ENCODE peak calls at places on chromosome X, in five cellular contexts. One of them, this sample, is unnamed.

GRCh38 chrX:73214366-73215094 is at the start of gene NAP1L2:
- DNase-seq in GM23338: peak
- DNase-seq in heart right ventricle: peak
- DNase-seq in colonic mucosa: peak
- DNase-seq in HFF-Myc: no peak
- DNase-seq in this sample: no peak

GRCh38 chrX:5907202-5907601 is 321.5 kb downstream of the NLGN4X start:
- DNase-seq in colonic mucosa: no peak
- DNase-seq in HFF-Myc: no peak
- DNase-seq in heart right ventricle: no peak
- DNase-seq in GM23338: peak
- DNase-seq in this sample: no peak

GRCh38 chrX:7446815-7447214 is 298.9 kb upstream of the PUDP start:
- DNase-seq in HFF-Myc: no peak
- DNase-seq in GM23338: no peak
- DNase-seq in heart right ventricle: no peak
- DNase-seq in colonic mucosa: no peak
- DNase-seq in this sample: no peak

GRCh38 chrX:47223476-47224250 is 5.2 kb downstream of the CDK16 start:
- DNase-seq in HFF-Myc: no peak
- DNase-seq in colonic mucosa: no peak
- DNase-seq in GM23338: no peak
- DNase-seq in heart right ventricle: no peak
- DNase-seq in this sample: no peak

GRCh38 chrX:103464071-103464773 is 55.1 kb downstream of the RAB40A start:
- DNase-seq in GM23338: peak
- DNase-seq in HFF-Myc: no peak
- DNase-seq in heart right ventricle: peak
- DNase-seq in colonic mucosa: no peak
- DNase-seq in this sample: no peak

GRCh38 chrX:81708506-81708905 is 506.6 kb downstream of the SH3BGRL start:
- DNase-seq in GM23338: no peak
- DNase-seq in HFF-Myc: no peak
- DNase-seq in colonic mucosa: no peak
- DNase-seq in heart right ventricle: no peak
- DNase-seq in this sample: no peak

GRCh38 chrX:8726031-8726652 is 5.8 kb downstream of the ANOS1 start:
- DNase-seq in GM23338: peak
- DNase-seq in HFF-Myc: no peak
- DNase-seq in colonic mucosa: no peak
- DNase-seq in heart right ventricle: no peak
- DNase-seq in this sample: no peak

GRCh38 chrX:102599084-102599949 is at the start of gene ARMCX5:
- DNase-seq in GM23338: peak
- DNase-seq in HFF-Myc: peak
- DNase-seq in colonic mucosa: peak
- DNase-seq in heart right ventricle: peak
- DNase-seq in this sample: no peak

GRCh38 chrX:112643721-112644120 is 36.0 kb downstream of the LHFPL1 start:
- DNase-seq in heart right ventricle: no peak
- DNase-seq in GM23338: no peak
- DNase-seq in HFF-Myc: no peak
- DNase-seq in colonic mucosa: no peak
- DNase-seq in this sample: no peak

GRCh38 chrX:122269243-122269781 is 914.8 kb upstream of the GRIA3 start:
- DNase-seq in HFF-Myc: no peak
- DNase-seq in colonic mucosa: no peak
- DNase-seq in GM23338: no peak
- DNase-seq in heart right ventricle: no peak
- DNase-seq in this sample: no peak

GRCh38 chrX:56564921-56565861 is 1.8 kb downstream of the UBQLN2 start:
- DNase-seq in GM23338: peak
- DNase-seq in colonic mucosa: peak
- DNase-seq in heart right ventricle: no peak
- DNase-seq in HFF-Myc: no peak
- DNase-seq in this sample: no peak

GRCh38 chrX:54891573-54891972 is 29.1 kb upstream of the TRO start:
- DNase-seq in colonic mucosa: peak
- DNase-seq in heart right ventricle: peak
- DNase-seq in HFF-Myc: no peak
- DNase-seq in GM23338: peak
- DNase-seq in this sample: peak

GRCh38 chrX:133413218-133413925 is 1.9 kb downstream of the GPC4 start:
- DNase-seq in GM23338: peak
- DNase-seq in HFF-Myc: no peak
- DNase-seq in heart right ventricle: no peak
- DNase-seq in colonic mucosa: no peak
- DNase-seq in this sample: no peak

GRCh38 chrX:3939967-3940610 is 226.6 kb upstream of the PRKX start:
- DNase-seq in heart right ventricle: no peak
- DNase-seq in colonic mucosa: no peak
- DNase-seq in GM23338: peak
- DNase-seq in HFF-Myc: no peak
- DNase-seq in this sample: no peak

GRCh38 chrX:37922926-37923325 is 75.6 kb upstream of the DYNLT3 start:
- DNase-seq in heart right ventricle: no peak
- DNase-seq in HFF-Myc: no peak
- DNase-seq in GM23338: no peak
- DNase-seq in colonic mucosa: peak
- DNase-seq in this sample: no peak

GRCh38 chrX:28773807-28774206 is 186.6 kb downstream of the IL1RAPL1 start:
- DNase-seq in colonic mucosa: no peak
- DNase-seq in HFF-Myc: no peak
- DNase-seq in GM23338: no peak
- DNase-seq in heart right ventricle: no peak
- DNase-seq in this sample: no peak

GRCh38 chrX:45743081-45743533 is 542.4 kb upstream of the DIPK2B start:
- DNase-seq in GM23338: peak
- DNase-seq in colonic mucosa: no peak
- DNase-seq in heart right ventricle: no peak
- DNase-seq in HFF-Myc: no peak
- DNase-seq in this sample: no peak

GRCh38 chrX:69987691-69988090 is 62.0 kb downstream of the AWAT2 start:
- DNase-seq in HFF-Myc: no peak
- DNase-seq in GM23338: no peak
- DNase-seq in colonic mucosa: no peak
- DNase-seq in heart right ventricle: no peak
- DNase-seq in this sample: no peak

GRCh38 chrX:103727115-103727514 is 16.4 kb downstream of the TMEM31 start:
- DNase-seq in heart right ventricle: no peak
- DNase-seq in GM23338: no peak
- DNase-seq in colonic mucosa: no peak
- DNase-seq in HFF-Myc: no peak
- DNase-seq in this sample: no peak

GRCh38 chrX:106035064-106035463 is 3.5 kb downstream of the SERPINA7 start:
- DNase-seq in heart right ventricle: no peak
- DNase-seq in HFF-Myc: no peak
- DNase-seq in colonic mucosa: no peak
- DNase-seq in GM23338: peak
- DNase-seq in this sample: no peak

GRCh38 chrX:120755066-120755846 is 120.4 kb downstream of the CT47B1 start:
- DNase-seq in GM23338: no peak
- DNase-seq in HFF-Myc: no peak
- DNase-seq in colonic mucosa: peak
- DNase-seq in heart right ventricle: no peak
- DNase-seq in this sample: no peak

GRCh38 chrX:139639253-139639652 is 68.7 kb downstream of the MCF2 start:
- DNase-seq in GM23338: no peak
- DNase-seq in heart right ventricle: no peak
- DNase-seq in colonic mucosa: no peak
- DNase-seq in HFF-Myc: no peak
- DNase-seq in this sample: no peak

GRCh38 chrX:27918799-27919198 is 62.5 kb downstream of the DCAF8L1 start:
- DNase-seq in heart right ventricle: no peak
- DNase-seq in colonic mucosa: peak
- DNase-seq in GM23338: peak
- DNase-seq in HFF-Myc: no peak
- DNase-seq in this sample: no peak

GRCh38 chrX:141832247-141832646 is 5.9 kb upstream of the MAGEC3 start:
- DNase-seq in HFF-Myc: no peak
- DNase-seq in GM23338: no peak
- DNase-seq in heart right ventricle: no peak
- DNase-seq in colonic mucosa: no peak
- DNase-seq in this sample: no peak

GRCh38 chrX:48493890-48494364 is 14.9 kb upstream of the PORCN start:
- DNase-seq in HFF-Myc: no peak
- DNase-seq in heart right ventricle: no peak
- DNase-seq in colonic mucosa: no peak
- DNase-seq in GM23338: peak
- DNase-seq in this sample: no peak

GRCh38 chrX:154784149-154784985 is 20.9 kb downstream of the MPP1 start:
- DNase-seq in HFF-Myc: no peak
- DNase-seq in heart right ventricle: no peak
- DNase-seq in GM23338: no peak
- DNase-seq in colonic mucosa: no peak
- DNase-seq in this sample: no peak
- H3K4me3 ChIP-seq in HFF-Myc: no peak
- H3K4me3 ChIP-seq in heart right ventricle: no peak
- H3K4me3 ChIP-seq in GM23338: no peak
- H3K4me3 ChIP-seq in colonic mucosa: no peak
- H3K4me3 ChIP-seq in this sample: no peak

GRCh38 chrX:2578864-2579263 is 78.1 kb upstream of the DHRSX start:
- DNase-seq in GM23338: no peak
- DNase-seq in colonic mucosa: no peak
- DNase-seq in HFF-Myc: no peak
- DNase-seq in heart right ventricle: no peak
- DNase-seq in this sample: no peak
- H3K4me3 ChIP-seq in GM23338: no peak
- H3K4me3 ChIP-seq in colonic mucosa: no peak
- H3K4me3 ChIP-seq in HFF-Myc: no peak
- H3K4me3 ChIP-seq in heart right ventricle: no peak
- H3K4me3 ChIP-seq in this sample: no peak

DNA sequence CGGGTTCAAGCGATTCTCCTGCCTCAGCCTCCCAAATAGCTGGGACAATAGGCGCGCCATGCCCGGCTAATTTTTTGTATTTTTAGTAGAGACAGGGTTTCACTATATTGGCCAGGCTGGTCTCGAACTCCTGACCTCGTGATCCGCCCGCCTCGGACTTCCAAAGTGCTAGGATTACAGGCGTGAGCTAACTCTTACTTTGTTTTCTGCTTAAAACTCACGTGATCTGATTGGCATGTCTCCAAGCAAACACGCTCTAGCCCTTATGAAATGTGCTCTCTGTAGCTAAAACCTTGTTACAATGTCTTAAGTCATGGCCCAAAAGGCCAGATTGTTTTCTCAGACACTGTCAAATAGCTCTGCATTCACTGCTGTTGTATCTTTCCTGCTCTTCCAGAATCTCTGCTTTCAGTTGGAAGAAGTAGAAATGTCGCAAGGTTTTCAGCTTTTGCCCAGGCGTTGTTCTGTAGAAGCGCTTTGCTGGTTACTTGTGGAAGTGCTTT is 39.7 kb upstream of the OGT start:
- DNase-seq in heart right ventricle: peak
- DNase-seq in colonic mucosa: no peak
- DNase-seq in HFF-Myc: no peak
- DNase-seq in GM23338: no peak
- DNase-seq in this sample: no peak
- H3K4me3 ChIP-seq in heart right ventricle: no peak
- H3K4me3 ChIP-seq in colonic mucosa: peak
- H3K4me3 ChIP-seq in HFF-Myc: peak
- H3K4me3 ChIP-seq in GM23338: peak
- H3K4me3 ChIP-seq in this sample: peak

GRCh38 chrX:30652527-30653414 is 452 bp upstream of the GK start:
- DNase-seq in heart right ventricle: peak
- DNase-seq in HFF-Myc: no peak
- DNase-seq in colonic mucosa: peak
- DNase-seq in GM23338: peak
- DNase-seq in this sample: no peak

GRCh38 chrX:30657542-30658238 is 4.5 kb downstream of the GK start:
- DNase-seq in HFF-Myc: no peak
- DNase-seq in colonic mucosa: no peak
- DNase-seq in heart right ventricle: no peak
- DNase-seq in GM23338: no peak
- DNase-seq in this sample: no peak

GRCh38 chrX:30653415-30654131 is at the start of gene GK:
- DNase-seq in GM23338: peak
- DNase-seq in colonic mucosa: no peak
- DNase-seq in HFF-Myc: no peak
- DNase-seq in heart right ventricle: peak
- DNase-seq in this sample: no peak

GRCh38 chrX:30659421-30659820 is 6.2 kb downstream of the GK start:
- DNase-seq in heart right ventricle: no peak
- DNase-seq in colonic mucosa: no peak
- DNase-seq in GM23338: no peak
- DNase-seq in HFF-Myc: no peak
- DNase-seq in this sample: peak

GRCh38 chrX:30654989-30655607 is 1.9 kb downstream of the GK start:
- DNase-seq in heart right ventricle: no peak
- DNase-seq in colonic mucosa: no peak
- DNase-seq in HFF-Myc: no peak
- DNase-seq in GM23338: no peak
- DNase-seq in this sample: no peak
- H3K4me3 ChIP-seq in heart right ventricle: no peak
- H3K4me3 ChIP-seq in colonic mucosa: no peak
- H3K4me3 ChIP-seq in HFF-Myc: no peak
- H3K4me3 ChIP-seq in GM23338: no peak
- H3K4me3 ChIP-seq in this sample: no peak

DNA sequence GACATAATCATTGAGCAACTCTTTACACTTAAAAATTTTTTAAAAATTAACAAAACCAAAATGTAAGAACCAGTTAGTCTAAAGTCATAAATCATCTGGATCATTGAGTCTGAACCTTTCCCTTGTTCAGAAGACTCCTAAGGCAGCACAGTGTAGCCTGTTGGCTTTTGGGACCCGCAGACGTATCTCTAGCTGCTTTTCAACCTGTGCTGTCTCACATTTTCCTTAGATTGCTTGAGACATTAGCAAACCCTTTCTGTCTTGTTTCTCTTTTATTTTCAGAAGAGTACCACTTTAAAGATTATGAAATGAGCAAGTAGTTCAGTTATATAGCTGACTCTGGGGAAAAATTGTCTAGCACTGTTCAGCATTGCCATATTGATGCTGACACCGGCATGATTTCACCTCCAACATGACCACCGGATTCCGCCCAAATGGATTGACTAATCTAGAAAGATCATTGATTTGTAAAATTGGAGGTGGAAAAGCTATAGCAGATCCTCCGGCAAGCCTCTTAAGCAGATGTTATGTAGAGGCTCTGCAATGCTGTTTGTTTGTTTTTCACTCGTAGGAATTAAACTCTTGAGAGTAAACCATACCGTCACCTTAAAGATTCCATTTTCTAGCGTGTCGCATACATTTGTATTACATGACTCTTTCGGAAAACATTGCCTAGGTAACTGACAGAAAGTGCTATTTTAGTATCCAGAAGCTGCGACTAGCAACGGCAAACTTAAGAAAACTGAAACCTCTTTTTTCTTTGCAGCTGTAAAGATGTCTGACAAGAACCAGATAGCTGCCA is 9.0 kb downstream of the TCEANC start:
- DNase-seq in heart right ventricle: no peak
- DNase-seq in HFF-Myc: no peak
- DNase-seq in colonic mucosa: no peak
- DNase-seq in GM23338: no peak
- DNase-seq in this sample: no peak
- H3K4me3 ChIP-seq in heart right ventricle: no peak
- H3K4me3 ChIP-seq in HFF-Myc: no peak
- H3K4me3 ChIP-seq in colonic mucosa: no peak
- H3K4me3 ChIP-seq in GM23338: no peak
- H3K4me3 ChIP-seq in this sample: no peak

This sample was measured in AG04449.